ENCODE peak calls at places on chromosome 15, in six cellular contexts. One of them, this sample, is unnamed.

GRCh38 chr15:39595621-39596221 is 14.8 kb downstream of the THBS1 start:
- DNase-seq in Panc1: no peak
- DNase-seq in astrocyte of the spinal cord: peak
- DNase-seq in GM12865: no peak
- DNase-seq in AG04449: peak
- DNase-seq in mammary epithelial cell: peak
- DNase-seq in this sample: no peak

GRCh38 chr15:85129881-85130280 is 148.2 kb downstream of the PDE8A start:
- DNase-seq in Panc1: no peak
- DNase-seq in astrocyte of the spinal cord: no peak
- DNase-seq in GM12865: no peak
- DNase-seq in AG04449: no peak
- DNase-seq in mammary epithelial cell: no peak
- DNase-seq in this sample: no peak

GRCh38 chr15:90327313-90327712 is 24.8 kb upstream of the ZNF774 start:
- DNase-seq in Panc1: no peak
- DNase-seq in astrocyte of the spinal cord: no peak
- DNase-seq in GM12865: no peak
- DNase-seq in AG04449: no peak
- DNase-seq in mammary epithelial cell: no peak
- DNase-seq in this sample: no peak

GRCh38 chr15:67719330-67719959 is 105.9 kb upstream of the SKOR1 start:
- DNase-seq in Panc1: no peak
- DNase-seq in astrocyte of the spinal cord: no peak
- DNase-seq in GM12865: no peak
- DNase-seq in AG04449: no peak
- DNase-seq in mammary epithelial cell: no peak
- DNase-seq in this sample: no peak

GRCh38 chr15:67048281-67049279 is 16.8 kb upstream of the SMAD3 start:
- DNase-seq in Panc1: no peak
- DNase-seq in astrocyte of the spinal cord: peak
- DNase-seq in GM12865: no peak
- DNase-seq in AG04449: no peak
- DNase-seq in mammary epithelial cell: peak
- DNase-seq in this sample: no peak

GRCh38 chr15:90119367-90119766 is 17.1 kb upstream of the IDH2 start:
- DNase-seq in Panc1: no peak
- DNase-seq in astrocyte of the spinal cord: no peak
- DNase-seq in GM12865: no peak
- DNase-seq in AG04449: no peak
- DNase-seq in mammary epithelial cell: no peak
- DNase-seq in this sample: no peak

GRCh38 chr15:56948766-56949105 is 30.3 kb downstream of the TCF12 start:
- DNase-seq in Panc1: no peak
- DNase-seq in astrocyte of the spinal cord: peak
- DNase-seq in GM12865: no peak
- DNase-seq in AG04449: no peak
- DNase-seq in mammary epithelial cell: no peak
- DNase-seq in this sample: no peak

GRCh38 chr15:70164156-70164900 is 66.6 kb upstream of the TLE3 start:
- DNase-seq in Panc1: no peak
- DNase-seq in astrocyte of the spinal cord: no peak
- DNase-seq in GM12865: no peak
- DNase-seq in AG04449: no peak
- DNase-seq in mammary epithelial cell: no peak
- DNase-seq in this sample: no peak

GRCh38 chr15:52118969-52119749 is 6.6 kb upstream of the BCL2L10 start:
- DNase-seq in Panc1: no peak
- DNase-seq in astrocyte of the spinal cord: no peak
- DNase-seq in GM12865: no peak
- DNase-seq in AG04449: no peak
- DNase-seq in mammary epithelial cell: no peak
- DNase-seq in this sample: no peak

GRCh38 chr15:31954364-31954763 is 76.0 kb upstream of the CHRNA7 start:
- DNase-seq in Panc1: no peak
- DNase-seq in astrocyte of the spinal cord: no peak
- DNase-seq in GM12865: no peak
- DNase-seq in AG04449: no peak
- DNase-seq in mammary epithelial cell: no peak
- DNase-seq in this sample: no peak

GRCh38 chr15:49860101-49860500 is 239.3 kb downstream of the DTWD1 start:
- DNase-seq in Panc1: no peak
- DNase-seq in astrocyte of the spinal cord: peak
- DNase-seq in GM12865: no peak
- DNase-seq in AG04449: no peak
- DNase-seq in mammary epithelial cell: peak
- DNase-seq in this sample: no peak

GRCh38 chr15:88982304-88982945 is 69.2 kb upstream of the MFGE8 start:
- DNase-seq in Panc1: no peak
- DNase-seq in astrocyte of the spinal cord: peak
- DNase-seq in GM12865: peak
- DNase-seq in AG04449: no peak
- DNase-seq in mammary epithelial cell: no peak
- DNase-seq in this sample: peak

GRCh38 chr15:92693922-92694331 is 38.4 kb upstream of the FAM174B start:
- DNase-seq in Panc1: no peak
- DNase-seq in astrocyte of the spinal cord: no peak
- DNase-seq in GM12865: peak
- DNase-seq in AG04449: no peak
- DNase-seq in mammary epithelial cell: no peak
- DNase-seq in this sample: no peak

GRCh38 chr15:52789601-52790165 is 453 bp downstream of the ONECUT1 start:
- DNase-seq in Panc1: no peak
- DNase-seq in astrocyte of the spinal cord: peak
- DNase-seq in GM12865: peak
- DNase-seq in AG04449: no peak
- DNase-seq in mammary epithelial cell: peak
- DNase-seq in this sample: no peak

GRCh38 chr15:58396181-58396580 is 35.6 kb upstream of the LIPC start:
- DNase-seq in Panc1: no peak
- DNase-seq in astrocyte of the spinal cord: peak
- DNase-seq in GM12865: no peak
- DNase-seq in AG04449: peak
- DNase-seq in mammary epithelial cell: peak
- DNase-seq in this sample: no peak

GRCh38 chr15:40931300-40932142 is 2.4 kb downstream of the DLL4 start:
- DNase-seq in Panc1: no peak
- DNase-seq in astrocyte of the spinal cord: no peak
- DNase-seq in GM12865: no peak
- DNase-seq in AG04449: no peak
- DNase-seq in mammary epithelial cell: no peak
- DNase-seq in this sample: no peak

GRCh38 chr15:74995779-74996765 is 709 bp downstream of the SCAMP5 start:
- DNase-seq in Panc1: no peak
- DNase-seq in astrocyte of the spinal cord: no peak
- DNase-seq in GM12865: no peak
- DNase-seq in AG04449: no peak
- DNase-seq in mammary epithelial cell: no peak
- DNase-seq in this sample: no peak

GRCh38 chr15:77012868-77013267 is 17.9 kb downstream of the PSTPIP1 start:
- DNase-seq in Panc1: no peak
- DNase-seq in astrocyte of the spinal cord: no peak
- DNase-seq in GM12865: peak
- DNase-seq in AG04449: no peak
- DNase-seq in mammary epithelial cell: no peak
- DNase-seq in this sample: no peak

GRCh38 chr15:31434418-31435255 is 108.0 kb downstream of the KLF13 start:
- DNase-seq in Panc1: no peak
- DNase-seq in astrocyte of the spinal cord: peak
- DNase-seq in GM12865: peak
- DNase-seq in AG04449: no peak
- DNase-seq in mammary epithelial cell: peak
- DNase-seq in this sample: peak

GRCh38 chr15:26179906-26180305 is 316.8 kb upstream of the ATP10A start:
- DNase-seq in Panc1: no peak
- DNase-seq in astrocyte of the spinal cord: no peak
- DNase-seq in GM12865: no peak
- DNase-seq in AG04449: no peak
- DNase-seq in mammary epithelial cell: no peak
- DNase-seq in this sample: no peak

GRCh38 chr15:62517541-62517940 is 352.5 kb upstream of the C2CD4B start:
- DNase-seq in Panc1: no peak
- DNase-seq in astrocyte of the spinal cord: peak
- DNase-seq in GM12865: no peak
- DNase-seq in AG04449: no peak
- DNase-seq in mammary epithelial cell: no peak
- DNase-seq in this sample: no peak

GRCh38 chr15:40942337-40942854 is 10.9 kb upstream of the CHAC1 start:
- DNase-seq in Panc1: no peak
- DNase-seq in astrocyte of the spinal cord: no peak
- DNase-seq in GM12865: no peak
- DNase-seq in AG04449: no peak
- DNase-seq in mammary epithelial cell: no peak
- DNase-seq in this sample: no peak

GRCh38 chr15:88636039-88636438 is 2.8 kb upstream of the ISG20 start:
- DNase-seq in Panc1: no peak
- DNase-seq in astrocyte of the spinal cord: no peak
- DNase-seq in GM12865: no peak
- DNase-seq in AG04449: no peak
- DNase-seq in mammary epithelial cell: no peak
- DNase-seq in this sample: no peak

GRCh38 chr15:79858469-79858868 is 38.3 kb downstream of the MTHFS start:
- DNase-seq in Panc1: no peak
- DNase-seq in astrocyte of the spinal cord: no peak
- DNase-seq in GM12865: no peak
- DNase-seq in AG04449: no peak
- DNase-seq in mammary epithelial cell: no peak
- DNase-seq in this sample: no peak

GRCh38 chr15:82530606-82531379 is 9.5 kb downstream of the RPS17 start:
- DNase-seq in Panc1: peak
- DNase-seq in astrocyte of the spinal cord: peak
- DNase-seq in GM12865: peak
- DNase-seq in AG04449: no peak
- DNase-seq in mammary epithelial cell: peak
- DNase-seq in this sample: peak

GRCh38 chr15:93865610-93866009 is 365.8 kb upstream of the MCTP2 start:
- DNase-seq in Panc1: no peak
- DNase-seq in astrocyte of the spinal cord: no peak
- DNase-seq in GM12865: no peak
- DNase-seq in AG04449: no peak
- DNase-seq in mammary epithelial cell: no peak
- DNase-seq in this sample: no peak

GRCh38 chr15:63335543-63336240 is 46.0 kb downstream of the CA12 start:
- DNase-seq in Panc1: no peak
- DNase-seq in astrocyte of the spinal cord: no peak
- DNase-seq in GM12865: no peak
- DNase-seq in AG04449: no peak
- DNase-seq in mammary epithelial cell: no peak
- DNase-seq in this sample: no peak

GRCh38 chr15:92909131-92909781 is 9.1 kb downstream of the CHD2 start:
- DNase-seq in Panc1: no peak
- DNase-seq in astrocyte of the spinal cord: peak
- DNase-seq in GM12865: no peak
- DNase-seq in AG04449: peak
- DNase-seq in mammary epithelial cell: peak
- DNase-seq in this sample: no peak

GRCh38 chr15:52076889-52077781 is 35.4 kb downstream of the BCL2L10 start:
- DNase-seq in Panc1: peak
- DNase-seq in astrocyte of the spinal cord: peak
- DNase-seq in GM12865: peak
- DNase-seq in AG04449: no peak
- DNase-seq in mammary epithelial cell: peak
- DNase-seq in this sample: peak

GRCh38 chr15:98126326-98127090 is 166.0 kb downstream of the ARRDC4 start:
- DNase-seq in Panc1: no peak
- DNase-seq in astrocyte of the spinal cord: no peak
- DNase-seq in GM12865: no peak
- DNase-seq in AG04449: no peak
- DNase-seq in mammary epithelial cell: peak
- DNase-seq in this sample: no peak

GRCh38 chr15:63449711-63450110 is 54.7 kb upstream of the USP3 start:
- DNase-seq in Panc1: no peak
- DNase-seq in astrocyte of the spinal cord: no peak
- DNase-seq in GM12865: no peak
- DNase-seq in AG04449: no peak
- DNase-seq in mammary epithelial cell: no peak
- DNase-seq in this sample: no peak

GRCh38 chr15:99324700-99325099 is 73.4 kb downstream of the LRRC28 start:
- DNase-seq in Panc1: no peak
- DNase-seq in astrocyte of the spinal cord: no peak
- DNase-seq in GM12865: no peak
- DNase-seq in AG04449: no peak
- DNase-seq in mammary epithelial cell: no peak
- DNase-seq in this sample: no peak
- H3K4me3 ChIP-seq in Panc1: no peak
- H3K4me3 ChIP-seq in astrocyte of the spinal cord: no peak
- H3K4me3 ChIP-seq in GM12865: no peak
- H3K4me3 ChIP-seq in AG04449: no peak
- H3K4me3 ChIP-seq in mammary epithelial cell: peak
- H3K4me3 ChIP-seq in this sample: no peak

GRCh38 chr15:42194502-42194901 is 13.6 kb downstream of the VPS39 start:
- DNase-seq in Panc1: peak
- DNase-seq in astrocyte of the spinal cord: peak
- DNase-seq in GM12865: no peak
- DNase-seq in AG04449: no peak
- DNase-seq in mammary epithelial cell: peak
- DNase-seq in this sample: no peak

GRCh38 chr15:42190370-42190769 is 17.7 kb downstream of the VPS39 start:
- DNase-seq in Panc1: no peak
- DNase-seq in astrocyte of the spinal cord: no peak
- DNase-seq in GM12865: no peak
- DNase-seq in AG04449: no peak
- DNase-seq in mammary epithelial cell: no peak
- DNase-seq in this sample: no peak

GRCh38 chr15:42193383-42193782 is 14.7 kb downstream of the VPS39 start:
- DNase-seq in Panc1: no peak
- DNase-seq in astrocyte of the spinal cord: no peak
- DNase-seq in GM12865: no peak
- DNase-seq in AG04449: no peak
- DNase-seq in mammary epithelial cell: no peak
- DNase-seq in this sample: no peak

GRCh38 chr15:42191610-42192346 is 16.3 kb downstream of the VPS39 start:
- DNase-seq in Panc1: no peak
- DNase-seq in astrocyte of the spinal cord: no peak
- DNase-seq in GM12865: peak
- DNase-seq in AG04449: no peak
- DNase-seq in mammary epithelial cell: no peak
- DNase-seq in this sample: peak
- H3K4me3 ChIP-seq in Panc1: no peak
- H3K4me3 ChIP-seq in astrocyte of the spinal cord: no peak
- H3K4me3 ChIP-seq in GM12865: no peak
- H3K4me3 ChIP-seq in AG04449: no peak
- H3K4me3 ChIP-seq in mammary epithelial cell: no peak
- H3K4me3 ChIP-seq in this sample: peak

GRCh38 chr15:60751985-60752952 is 273.3 kb upstream of the ICE2 start:
- DNase-seq in Panc1: no peak
- DNase-seq in astrocyte of the spinal cord: peak
- DNase-seq in GM12865: no peak
- DNase-seq in AG04449: no peak
- DNase-seq in mammary epithelial cell: no peak
- DNase-seq in this sample: no peak
- H3K4me3 ChIP-seq in Panc1: no peak
- H3K4me3 ChIP-seq in astrocyte of the spinal cord: no peak
- H3K4me3 ChIP-seq in GM12865: no peak
- H3K4me3 ChIP-seq in AG04449: no peak
- H3K4me3 ChIP-seq in mammary epithelial cell: no peak
- H3K4me3 ChIP-seq in this sample: no peak

DNA sequence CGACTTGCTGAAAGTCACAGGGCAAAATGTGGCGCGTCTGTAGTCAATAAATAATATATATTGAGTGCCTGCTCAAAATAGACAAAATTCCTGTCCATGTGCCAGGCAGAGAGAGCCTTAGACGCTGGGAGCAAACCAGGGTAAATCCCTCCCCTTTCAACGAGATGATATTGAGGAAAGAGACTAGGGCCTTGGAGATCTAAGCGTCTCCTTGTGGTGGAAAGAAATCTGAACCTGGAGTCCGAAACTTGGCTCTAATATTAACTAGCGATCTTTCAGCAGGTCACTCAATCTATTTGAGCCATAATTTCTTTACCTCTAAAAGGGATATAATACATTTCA is 348 bp upstream of the DPP8 start:
- DNase-seq in Panc1: no peak
- DNase-seq in astrocyte of the spinal cord: no peak
- DNase-seq in GM12865: no peak
- DNase-seq in AG04449: no peak
- DNase-seq in mammary epithelial cell: no peak
- DNase-seq in this sample: no peak
- H3K4me3 ChIP-seq in Panc1: peak
- H3K4me3 ChIP-seq in astrocyte of the spinal cord: peak
- H3K4me3 ChIP-seq in GM12865: peak
- H3K4me3 ChIP-seq in AG04449: peak
- H3K4me3 ChIP-seq in mammary epithelial cell: peak
- H3K4me3 ChIP-seq in this sample: peak